ENCODE peak calls at places on chromosome 15, in ten cellular contexts. One of them, this sample, is unnamed. For H3K27me3, the result is how much of the 10 kb centered on the place peaks cover.

GRCh38 chr15:54859982-54860381 is 336.8 kb downstream of the RSL24D1 start:
- DNase-seq in hepatocyte: no peak
- DNase-seq in PC-3: no peak
- DNase-seq in tibial artery: no peak
- DNase-seq in heart right ventricle: no peak
- DNase-seq in neural progenitor cell: no peak
- DNase-seq in astrocyte: no peak
- DNase-seq in CD8-positive, alpha-beta T cell: no peak
- DNase-seq in fibroblast of lung: no peak
- DNase-seq in dorsolateral prefrontal cortex: no peak
- DNase-seq in this sample: no peak

GRCh38 chr15:33086500-33087141 is 107.9 kb downstream of the FMN1 start:
- DNase-seq in heart right ventricle: no peak
- DNase-seq in astrocyte: peak
- DNase-seq in tibial artery: no peak
- DNase-seq in fibroblast of lung: peak
- DNase-seq in neural progenitor cell: peak
- DNase-seq in PC-3: peak
- DNase-seq in hepatocyte: peak
- DNase-seq in CD8-positive, alpha-beta T cell: no peak
- DNase-seq in dorsolateral prefrontal cortex: no peak
- DNase-seq in this sample: peak

GRCh38 chr15:81768773-81769172 is 277.0 kb downstream of the MEX3B start:
- DNase-seq in heart right ventricle: no peak
- DNase-seq in tibial artery: no peak
- DNase-seq in hepatocyte: no peak
- DNase-seq in astrocyte: no peak
- DNase-seq in dorsolateral prefrontal cortex: no peak
- DNase-seq in fibroblast of lung: no peak
- DNase-seq in PC-3: no peak
- DNase-seq in neural progenitor cell: no peak
- DNase-seq in CD8-positive, alpha-beta T cell: no peak
- DNase-seq in this sample: no peak

GRCh38 chr15:89926158-89926557 is 13.4 kb upstream of the ARPIN start:
- DNase-seq in tibial artery: no peak
- DNase-seq in neural progenitor cell: no peak
- DNase-seq in CD8-positive, alpha-beta T cell: no peak
- DNase-seq in PC-3: no peak
- DNase-seq in dorsolateral prefrontal cortex: no peak
- DNase-seq in hepatocyte: no peak
- DNase-seq in heart right ventricle: no peak
- DNase-seq in fibroblast of lung: peak
- DNase-seq in astrocyte: no peak
- DNase-seq in this sample: no peak

GRCh38 chr15:52360229-52361203 is 64.9 kb upstream of the MYO5C start:
- DNase-seq in fibroblast of lung: no peak
- DNase-seq in neural progenitor cell: peak
- DNase-seq in heart right ventricle: no peak
- DNase-seq in hepatocyte: no peak
- DNase-seq in PC-3: peak
- DNase-seq in astrocyte: no peak
- DNase-seq in tibial artery: no peak
- DNase-seq in CD8-positive, alpha-beta T cell: no peak
- DNase-seq in dorsolateral prefrontal cortex: no peak
- DNase-seq in this sample: no peak

GRCh38 chr15:68699124-68699880 is 120.5 kb downstream of the CORO2B start:
- DNase-seq in CD8-positive, alpha-beta T cell: no peak
- DNase-seq in fibroblast of lung: no peak
- DNase-seq in neural progenitor cell: peak
- DNase-seq in hepatocyte: no peak
- DNase-seq in tibial artery: no peak
- DNase-seq in dorsolateral prefrontal cortex: no peak
- DNase-seq in astrocyte: no peak
- DNase-seq in heart right ventricle: no peak
- DNase-seq in PC-3: no peak
- DNase-seq in this sample: no peak

GRCh38 chr15:31342781-31343626 is 16.4 kb downstream of the KLF13 start:
- DNase-seq in CD8-positive, alpha-beta T cell: no peak
- DNase-seq in neural progenitor cell: peak
- DNase-seq in fibroblast of lung: no peak
- DNase-seq in heart right ventricle: no peak
- DNase-seq in PC-3: no peak
- DNase-seq in hepatocyte: no peak
- DNase-seq in dorsolateral prefrontal cortex: no peak
- DNase-seq in astrocyte: no peak
- DNase-seq in tibial artery: no peak
- DNase-seq in this sample: no peak

GRCh38 chr15:57992761-57993295 is 72.7 kb downstream of the ALDH1A2 start:
- DNase-seq in heart right ventricle: no peak
- DNase-seq in dorsolateral prefrontal cortex: no peak
- DNase-seq in hepatocyte: no peak
- DNase-seq in neural progenitor cell: no peak
- DNase-seq in CD8-positive, alpha-beta T cell: no peak
- DNase-seq in PC-3: no peak
- DNase-seq in astrocyte: no peak
- DNase-seq in fibroblast of lung: no peak
- DNase-seq in tibial artery: no peak
- DNase-seq in this sample: no peak

DNA sequence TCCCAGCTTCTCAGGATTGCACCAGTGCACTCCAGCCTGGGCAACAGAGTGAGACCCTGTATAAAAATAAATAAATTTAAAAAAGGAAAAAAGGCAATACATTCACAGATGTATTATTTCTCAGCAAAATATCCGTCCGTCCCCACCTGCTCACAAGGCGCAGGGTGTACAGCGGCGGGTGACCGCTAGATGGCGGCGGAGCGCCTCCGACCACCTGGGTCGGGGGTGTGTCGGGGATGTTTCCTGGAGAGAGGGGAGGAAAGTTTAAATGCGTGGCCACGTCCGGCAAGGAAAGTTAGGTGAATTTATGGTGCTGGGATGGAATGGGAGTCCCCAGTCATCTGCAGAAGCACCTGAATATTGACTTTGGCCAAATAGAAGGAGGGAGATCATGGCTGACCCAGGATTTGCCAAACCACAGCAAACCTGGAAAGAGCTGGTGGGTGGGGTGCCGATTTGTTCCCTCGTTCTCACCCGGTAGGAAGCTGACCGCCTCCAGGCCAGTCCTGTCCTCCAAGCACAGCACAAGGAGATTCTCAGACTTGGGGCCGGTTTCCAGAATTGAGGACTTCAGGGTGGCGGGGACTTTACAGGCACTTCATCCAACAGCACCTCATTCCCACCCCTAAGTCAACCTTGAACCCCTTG is 88.2 kb downstream of the TMEM266 start:
- DNase-seq in hepatocyte: peak
- DNase-seq in dorsolateral prefrontal cortex: no peak
- DNase-seq in PC-3: peak
- DNase-seq in CD8-positive, alpha-beta T cell: peak
- DNase-seq in fibroblast of lung: no peak
- DNase-seq in astrocyte: no peak
- DNase-seq in heart right ventricle: peak
- DNase-seq in tibial artery: no peak
- DNase-seq in neural progenitor cell: peak
- DNase-seq in this sample: peak
- TF ChIP-seq CTCF in hepatocyte: peak
- TF ChIP-seq CTCF in dorsolateral prefrontal cortex: peak
- TF ChIP-seq CTCF in PC-3: peak
- TF ChIP-seq CTCF in CD8-positive, alpha-beta T cell: peak
- TF ChIP-seq CTCF in fibroblast of lung: peak
- TF ChIP-seq CTCF in astrocyte: peak
- TF ChIP-seq CTCF in heart right ventricle: peak
- TF ChIP-seq CTCF in tibial artery: peak
- TF ChIP-seq CTCF in neural progenitor cell: peak
- TF ChIP-seq CTCF in this sample: peak

GRCh38 chr15:38129531-38130199 is 123.0 kb upstream of the SPRED1 start:
- DNase-seq in CD8-positive, alpha-beta T cell: no peak
- DNase-seq in PC-3: peak
- DNase-seq in neural progenitor cell: peak
- DNase-seq in dorsolateral prefrontal cortex: peak
- DNase-seq in astrocyte: peak
- DNase-seq in hepatocyte: peak
- DNase-seq in fibroblast of lung: peak
- DNase-seq in tibial artery: peak
- DNase-seq in heart right ventricle: peak
- DNase-seq in this sample: peak
- H3K4me3 ChIP-seq in CD8-positive, alpha-beta T cell: no peak
- H3K4me3 ChIP-seq in PC-3: peak
- H3K4me3 ChIP-seq in neural progenitor cell: no peak
- H3K4me3 ChIP-seq in dorsolateral prefrontal cortex: peak
- H3K4me3 ChIP-seq in astrocyte: peak
- H3K4me3 ChIP-seq in hepatocyte: no peak
- H3K4me3 ChIP-seq in fibroblast of lung: peak
- H3K4me3 ChIP-seq in tibial artery: peak
- H3K4me3 ChIP-seq in heart right ventricle: no peak
- H3K4me3 ChIP-seq in this sample: no peak

GRCh38 chr15:50137330-50137761 is 18.3 kb upstream of the ATP8B4 start:
- DNase-seq in heart right ventricle: no peak
- DNase-seq in astrocyte: peak
- DNase-seq in dorsolateral prefrontal cortex: no peak
- DNase-seq in PC-3: peak
- DNase-seq in neural progenitor cell: no peak
- DNase-seq in fibroblast of lung: peak
- DNase-seq in hepatocyte: no peak
- DNase-seq in tibial artery: no peak
- DNase-seq in CD8-positive, alpha-beta T cell: no peak
- DNase-seq in this sample: peak

GRCh38 chr15:50137893-50138292 is 18.9 kb upstream of the ATP8B4 start:
- DNase-seq in dorsolateral prefrontal cortex: no peak
- DNase-seq in astrocyte: peak
- DNase-seq in hepatocyte: no peak
- DNase-seq in heart right ventricle: no peak
- DNase-seq in neural progenitor cell: no peak
- DNase-seq in CD8-positive, alpha-beta T cell: no peak
- DNase-seq in PC-3: no peak
- DNase-seq in tibial artery: no peak
- DNase-seq in fibroblast of lung: no peak
- DNase-seq in this sample: no peak

GRCh38 chr15:50135123-50135541 is 16.1 kb upstream of the ATP8B4 start:
- DNase-seq in astrocyte: peak
- DNase-seq in neural progenitor cell: no peak
- DNase-seq in hepatocyte: no peak
- DNase-seq in heart right ventricle: no peak
- DNase-seq in dorsolateral prefrontal cortex: no peak
- DNase-seq in CD8-positive, alpha-beta T cell: no peak
- DNase-seq in PC-3: no peak
- DNase-seq in fibroblast of lung: peak
- DNase-seq in tibial artery: no peak
- DNase-seq in this sample: no peak

GRCh38 chr15:50131617-50132016 is 12.6 kb upstream of the ATP8B4 start:
- DNase-seq in hepatocyte: no peak
- DNase-seq in heart right ventricle: no peak
- DNase-seq in dorsolateral prefrontal cortex: no peak
- DNase-seq in PC-3: no peak
- DNase-seq in neural progenitor cell: no peak
- DNase-seq in CD8-positive, alpha-beta T cell: no peak
- DNase-seq in astrocyte: no peak
- DNase-seq in fibroblast of lung: no peak
- DNase-seq in tibial artery: no peak
- DNase-seq in this sample: no peak

GRCh38 chr15:50134524-50135024 is 15.5 kb upstream of the ATP8B4 start:
- DNase-seq in heart right ventricle: no peak
- DNase-seq in dorsolateral prefrontal cortex: no peak
- DNase-seq in neural progenitor cell: no peak
- DNase-seq in hepatocyte: no peak
- DNase-seq in fibroblast of lung: peak
- DNase-seq in tibial artery: no peak
- DNase-seq in CD8-positive, alpha-beta T cell: no peak
- DNase-seq in PC-3: peak
- DNase-seq in astrocyte: peak
- DNase-seq in this sample: peak
- H3K27me3 ChIP-seq in heart right ventricle: under half
- H3K27me3 ChIP-seq in dorsolateral prefrontal cortex: under half
- H3K27me3 ChIP-seq in neural progenitor cell: under half
- H3K27me3 ChIP-seq in hepatocyte: under half
- H3K27me3 ChIP-seq in fibroblast of lung: under half
- H3K27me3 ChIP-seq in tibial artery: under half
- H3K27me3 ChIP-seq in CD8-positive, alpha-beta T cell: under half
- H3K27me3 ChIP-seq in PC-3: under half
- H3K27me3 ChIP-seq in astrocyte: under half
- H3K27me3 ChIP-seq in this sample: under half

GRCh38 chr15:101203607-101204006 is 48.2 kb downstream of the CHSY1 start:
- DNase-seq in neural progenitor cell: no peak
- DNase-seq in hepatocyte: no peak
- DNase-seq in dorsolateral prefrontal cortex: no peak
- DNase-seq in tibial artery: no peak
- DNase-seq in fibroblast of lung: no peak
- DNase-seq in PC-3: no peak
- DNase-seq in CD8-positive, alpha-beta T cell: no peak
- DNase-seq in heart right ventricle: no peak
- DNase-seq in astrocyte: no peak
- DNase-seq in this sample: no peak
- TF ChIP-seq CTCF in neural progenitor cell: no peak
- TF ChIP-seq CTCF in hepatocyte: no peak
- TF ChIP-seq CTCF in dorsolateral prefrontal cortex: no peak
- TF ChIP-seq CTCF in tibial artery: no peak
- TF ChIP-seq CTCF in fibroblast of lung: no peak
- TF ChIP-seq CTCF in PC-3: no peak
- TF ChIP-seq CTCF in CD8-positive, alpha-beta T cell: no peak
- TF ChIP-seq CTCF in heart right ventricle: no peak
- TF ChIP-seq CTCF in astrocyte: no peak
- TF ChIP-seq CTCF in this sample: no peak